ENCODE peak calls at places on chromosomes 13 and 19, in eight cellular contexts. W, O, Y, P, D, B, K and Z are unnamed samples.

GRCh38 chr13:98313023-98313937 is 136.2 kb upstream of the RNF113B start:
- DNase-seq in W (no peak), O (no peak), Y (no peak), P (no peak), D (no peak), B (no peak), K (no peak), Z (no peak)

GRCh38 chr13:51624207-51624606 is 39.9 kb downstream of the WDFY2 start:
- DNase-seq in W (no peak), O (no peak), Y (no peak), P (no peak), D (no peak), B (no peak), K (no peak), Z (no peak)

GRCh38 chr19:6613711-6614110 is 22.8 kb upstream of the CD70 start:
- DNase-seq in W (peak; percentile 88), O (no peak), Y (no peak), P (no peak), D (no peak), B (peak; percentile 88), K (no peak), Z (no peak)

GRCh38 chr13:70170689-70171088 is 62.4 kb upstream of the KLHL1 start:
- DNase-seq in W (peak; percentile 5), O (no peak), Y (no peak), P (no peak), D (no peak), B (no peak), K (no peak), Z (no peak)

GRCh38 chr13:69970521-69970920 is 137.1 kb upstream of the ATXN8OS start:
- DNase-seq in W (peak; percentile 50), O (no peak), Y (no peak), P (no peak), D (no peak), B (no peak), K (no peak), Z (no peak)

GRCh38 chr19:41433171-41433570 is 6.0 kb upstream of the B3GNT8 start:
- DNase-seq in W (no peak), O (no peak), Y (no peak), P (no peak), D (no peak), B (no peak), K (no peak), Z (no peak)

GRCh38 chr13:73635166-73635787 is 498.9 kb downstream of the KLF12 start:
- DNase-seq in W (no peak), O (no peak), Y (no peak), P (no peak), D (no peak), B (no peak), K (no peak), Z (no peak)

GRCh38 chr19:35306473-35307246 is 14.7 kb downstream of the MAG start:
- DNase-seq in W (peak; percentile 12), O (no peak), Y (no peak), P (peak; percentile 37), D (no peak), B (no peak), K (no peak), Z (no peak)